ENCODE peak calls at places on chromosomes 6 and 20, in ten cellular contexts. T is endothelial cell, W is Peyer's patch, B is BE2C, A is astrocyte of the spinal cord, L is HFFc6, X is chondrocyte, J is psoas muscle, R is omental fat pad, G is fibroblast of lung. M is an unnamed sample.

GRCh38 chr6:128139519-128139918 is 238.7 kb upstream of the THEMIS start:
- DNase-seq in T (no peak), W (no peak), B (no peak), A (peak; percentile 56), L (no peak), X (no peak), J (no peak), R (no peak), G (peak; percentile 34), M (no peak)

GRCh38 chr20:51894619-51895018 is 92.3 kb upstream of the SALL4 start:
- DNase-seq in T (no peak), W (no peak), B (no peak), A (no peak), L (no peak), X (no peak), J (no peak), R (no peak), G (no peak), M (no peak)

GRCh38 chr6:167238169-167238693 is 52.9 kb upstream of the UNC93A start:
- DNase-seq in T (no peak), W (no peak), B (no peak), A (no peak), L (no peak), X (peak; percentile 49), J (no peak), R (no peak), G (no peak), M (no peak)

GRCh38 chr6:147285087-147285855 is 81.1 kb downstream of the STXBP5 start:
- DNase-seq in T (no peak), W (no peak), B (no peak), A (peak; percentile 73), L (peak; percentile 54), X (no peak), J (no peak), R (no peak), G (peak; percentile 82), M (no peak)

GRCh38 chr6:78844899-78845298 is 22.5 kb upstream of the IRAK1BP1 start:
- DNase-seq in T (no peak), W (no peak), B (no peak), A (no peak), L (no peak), X (no peak), J (no peak), R (no peak), G (no peak), M (no peak)

GRCh38 chr20:61760321-61761112 is 305.2 kb downstream of the TAF4 start:
- DNase-seq in T (no peak), W (peak; percentile 19), B (no peak), A (no peak), L (no peak), X (peak; percentile 61), J (no peak), R (no peak), G (no peak), M (peak; percentile 77)

GRCh38 chr20:60691966-60692615 is 560.0 kb upstream of the CDH4 start:
- DNase-seq in T (no peak), W (no peak), B (no peak), A (no peak), L (no peak), X (no peak), J (no peak), R (no peak), G (no peak), M (no peak)

GRCh38 chr6:43737272-43738081 is 32.5 kb upstream of the VEGFA start:
- DNase-seq in T (no peak), W (no peak), B (no peak), A (no peak), L (no peak), X (no peak), J (no peak), R (no peak), G (peak; percentile 72), M (peak; percentile 38)

GRCh38 chr20:43183526-43183925 is 6.2 kb downstream of the PTPRT start:
- DNase-seq in T (no peak), W (no peak), B (no peak), A (no peak), L (no peak), X (no peak), J (no peak), R (no peak), G (no peak), M (no peak)

GRCh38 chr6:25623065-25623464 is 28.9 kb upstream of the SCGN start:
- DNase-seq in T (no peak), W (no peak), B (no peak), A (no peak), L (no peak), X (no peak), J (no peak), R (no peak), G (no peak), M (no peak)

GRCh38 chr6:21997414-21998037 is 299.3 kb downstream of the PRL start:
- DNase-seq in T (no peak), W (no peak), B (peak; percentile 68), A (peak; percentile 34), L (no peak), X (no peak), J (no peak), R (no peak), G (no peak), M (no peak)

GRCh38 chr6:142155895-142156757 is 9.1 kb downstream of the VTA1 start:
- DNase-seq in T (no peak), W (no peak), B (no peak), A (peak; percentile 47), L (no peak), X (no peak), J (no peak), R (no peak), G (peak; percentile 60), M (no peak)

GRCh38 chr6:170178561-170179477 is 112.1 kb downstream of the DLL1 start:
- DNase-seq in T (no peak), W (peak; percentile 63), B (no peak), A (peak; percentile 22), L (peak; percentile 62), X (peak; percentile 81), J (peak; percentile 49), R (no peak), G (peak; percentile 80), M (peak; percentile 91)
- TF ChIP-seq CTCF in T (no peak), W (no peak), B (no peak), A (no peak), L (no peak), X (no peak), J (no peak), R (no peak), G (no peak), M (no peak)

GRCh38 chr6:30103630-30104179 is 9.2 kb downstream of the TRIM31 start:
- DNase-seq in T (no peak), W (no peak), B (no peak), A (no peak), L (no peak), X (no peak), J (no peak), R (no peak), G (no peak), M (no peak)

GRCh38 chr6:30102701-30103629 is 9.9 kb downstream of the TRIM31 start:
- DNase-seq in T (peak; percentile 78), W (peak; percentile 89), B (peak; percentile 79), A (peak; percentile 87), L (peak; percentile 75), X (no peak), J (peak; percentile 84), R (peak; percentile 78), G (peak; percentile 84), M (peak; percentile 73)

GRCh38 chr6:30101423-30101938 is 11.4 kb downstream of the TRIM31 start:
- DNase-seq in T (peak; percentile 17), W (no peak), B (no peak), A (no peak), L (no peak), X (no peak), J (no peak), R (no peak), G (no peak), M (no peak)

GRCh38 chr6:30100585-30101422 is 12.1 kb downstream of the TRIM31 start:
- DNase-seq in T (peak; percentile 49), W (peak; percentile 88), B (no peak), A (no peak), L (no peak), X (no peak), J (peak; percentile 40), R (no peak), G (no peak), M (no peak)

GRCh38 chr6:30101939-30102700 is 10.8 kb downstream of the TRIM31 start:
- DNase-seq in T (peak; percentile 82), W (peak; percentile 96), B (peak; percentile 89), A (peak; percentile 77), L (peak; percentile 85), X (peak; percentile 95), J (peak; percentile 92), R (peak; percentile 71), G (peak; percentile 75), M (peak; percentile 92)
- TF ChIP-seq CTCF in T (no peak), W (no peak), B (no peak), A (no peak), L (peak; percentile 39), X (peak; percentile 67), J (peak; percentile 25), R (no peak), G (peak; percentile 17), M (no peak)

DNA sequence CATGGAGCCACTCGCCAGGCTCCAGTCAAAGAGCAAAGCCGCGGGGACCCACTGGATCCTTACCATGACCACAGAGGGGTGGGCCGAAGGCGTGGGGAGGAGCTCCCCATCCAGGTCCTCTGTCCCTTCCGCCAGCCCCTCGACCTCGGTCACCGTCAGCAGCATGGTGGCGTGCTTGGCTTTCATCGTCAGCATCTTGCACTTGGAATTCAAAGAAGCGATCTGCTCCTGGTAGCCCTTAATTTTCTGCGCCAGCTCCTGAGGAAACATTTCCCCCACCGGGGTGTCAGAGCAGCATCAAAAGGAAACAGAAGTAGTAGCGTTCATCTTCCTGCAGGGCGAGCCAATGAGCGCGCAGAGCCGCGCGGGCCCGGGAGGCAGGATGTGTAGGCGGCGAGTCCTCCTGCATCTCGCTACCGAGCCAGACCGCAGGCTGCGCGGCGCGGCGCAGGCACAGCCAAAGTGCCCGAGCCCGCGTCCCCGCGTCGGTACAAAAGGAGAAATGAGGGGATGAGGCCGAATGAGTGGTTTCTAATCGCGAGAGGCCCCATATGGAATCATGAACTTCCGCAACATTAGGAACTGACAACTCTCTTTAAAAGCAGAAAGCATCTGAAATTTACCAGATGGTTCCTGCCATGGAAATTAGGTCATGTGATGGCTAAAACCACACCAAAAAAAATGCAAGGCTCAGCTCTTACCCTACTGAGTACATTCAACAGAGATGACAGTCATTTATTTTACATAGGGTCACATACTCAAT is 335.2 kb downstream of the SYNE1 start:
- DNase-seq in T (peak; percentile 89), W (peak; percentile 77), B (peak; percentile 92), A (peak; percentile 93), L (peak; percentile 85), X (no peak), J (peak; percentile 84), R (peak; percentile 57), G (peak; percentile 89), M (peak; percentile 76)
- TF ChIP-seq CTCF in T (peak; percentile 62), W (peak; percentile 51), B (peak; percentile 60), A (peak; percentile 49), L (peak; percentile 78), X (peak; percentile 80), J (peak; percentile 60), R (peak; percentile 40), G (peak; percentile 53), M (peak; percentile 59)

DNA sequence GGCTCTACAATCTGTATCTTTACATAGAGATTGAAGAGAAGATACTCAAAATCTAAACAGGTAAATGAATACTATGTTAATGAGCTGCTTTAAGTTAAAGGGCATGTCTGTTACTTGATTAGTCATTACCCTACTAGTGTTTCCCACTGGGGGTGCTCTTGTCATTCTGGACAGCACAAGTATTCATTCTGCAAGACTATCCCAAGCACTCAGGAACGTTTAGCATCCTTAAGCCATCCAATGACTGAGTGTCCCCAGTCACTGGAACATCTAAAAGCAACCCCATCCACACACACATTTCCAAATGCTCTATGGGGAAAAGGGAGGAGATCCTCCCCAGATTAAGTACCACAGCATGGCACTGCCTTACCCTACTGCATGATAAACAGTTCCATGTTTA is 25.7 kb downstream of the EZR start:
- DNase-seq in T (no peak), W (no peak), B (no peak), A (peak; percentile 50), L (peak; percentile 61), X (no peak), J (no peak), R (no peak), G (peak; percentile 69), M (no peak)
- TF ChIP-seq CTCF in T (peak; percentile 32), W (peak; percentile 50), B (peak; percentile 55), A (peak; percentile 51), L (peak; percentile 76), X (peak; percentile 68), J (peak; percentile 31), R (no peak), G (peak; percentile 58), M (peak; percentile 46)

M was measured in RWPE2.